ENCODE peak calls at places on chromosome 1, in eight cellular contexts. V, W, E, S, Z, L, T and M are unnamed samples.

GRCh38 chr1:62295921-62296451 is 23.2 kb downstream of the KANK4 start:
- DNase-seq in S (peak; percentile 89), V (no peak), L (no peak), E (no peak), T (no peak), W (peak; percentile 56), Z (no peak), M (no peak)

GRCh38 chr1:99670583-99670982 is 24.7 kb downstream of the PALMD start:
- DNase-seq in W (no peak), S (no peak), T (no peak), V (no peak), E (no peak), L (no peak), Z (no peak), M (no peak)

GRCh38 chr1:84077476-84078107 is 66.5 kb upstream of the PRKACB start:
- DNase-seq in L (peak; percentile 94), E (peak; percentile 87), T (peak; percentile 69), V (peak; percentile 66), Z (peak; percentile 80), S (peak; percentile 71), W (peak; percentile 68), M (peak; percentile 90)

GRCh38 chr1:241156231-241156965 is 200.6 kb downstream of the RGS7 start:
- DNase-seq in Z (no peak), T (no peak), E (no peak), L (no peak), V (no peak), W (peak; percentile 1), S (peak; percentile 29), M (no peak)

GRCh38 chr1:155121249-155121648 is 6.4 kb upstream of the EFNA1 start:
- DNase-seq in L (no peak), W (no peak), V (no peak), Z (no peak), T (no peak), E (no peak), S (no peak), M (no peak)

GRCh38 chr1:230441630-230442029 is 15.5 kb upstream of the PGBD5 start:
- DNase-seq in Z (no peak), V (no peak), W (no peak), S (no peak), L (no peak), E (no peak), T (no peak), M (no peak)

GRCh38 chr1:170494369-170494768 is 37.6 kb upstream of the GORAB start:
- DNase-seq in W (peak; percentile 14), Z (no peak), S (peak; percentile 78), L (no peak), V (no peak), T (no peak), E (no peak), M (no peak)

GRCh38 chr1:47575855-47576757 is 138.3 kb downstream of the FOXD2 start:
- DNase-seq in Z (no peak), L (no peak), V (no peak), W (peak; percentile 60), T (no peak), E (no peak), S (peak; percentile 61), M (no peak)

GRCh38 chr1:238469146-238469601 is 578.5 kb upstream of the ZP4 start:
- DNase-seq in E (no peak), T (no peak), L (no peak), W (no peak), Z (no peak), S (peak; percentile 76), V (no peak), M (no peak)

GRCh38 chr1:115507916-115508315 is 133.9 kb upstream of the VANGL1 start:
- DNase-seq in E (no peak), L (no peak), S (no peak), W (peak; percentile 62), Z (no peak), T (no peak), V (no peak), M (no peak)

GRCh38 chr1:115506523-115507255 is 135.1 kb upstream of the VANGL1 start:
- DNase-seq in T (no peak), E (no peak), S (no peak), W (no peak), Z (no peak), V (no peak), L (no peak), M (no peak)

GRCh38 chr1:115505157-115505571 is 136.6 kb upstream of the VANGL1 start:
- DNase-seq in L (no peak), Z (no peak), S (no peak), V (no peak), T (no peak), W (peak; percentile 92), E (no peak), M (no peak)

GRCh38 chr1:115501476-115501875 is 140.3 kb upstream of the VANGL1 start:
- DNase-seq in V (no peak), S (no peak), Z (no peak), W (no peak), E (no peak), L (no peak), T (no peak), M (no peak)

GRCh38 chr1:115507256-115507589 is 134.5 kb upstream of the VANGL1 start:
- DNase-seq in L (no peak), S (peak; percentile 53), Z (no peak), W (peak; percentile 68), E (no peak), T (no peak), V (no peak), M (no peak)
- TF ChIP-seq CTCF in L (no peak), S (peak; percentile 68), Z (no peak), W (peak; percentile 71), E (peak; percentile 11), T (peak; percentile 23), V (peak; percentile 59), M (peak; percentile 80)

GRCh38 chr1:151858030-151858746 is 4.7 kb upstream of the THEM5 start:
- DNase-seq in V (no peak), L (no peak), S (no peak), W (peak; percentile 27), E (no peak), Z (no peak), T (no peak), M (no peak)

GRCh38 chr1:151862604-151863003 is 9.1 kb upstream of the THEM5 start:
- DNase-seq in T (no peak), L (no peak), E (no peak), V (no peak), W (no peak), S (no peak), Z (no peak), M (no peak)

GRCh38 chr1:151858886-151859665 is 5.6 kb upstream of the THEM5 start:
- DNase-seq in W (no peak), E (no peak), S (no peak), L (no peak), V (no peak), T (no peak), Z (no peak), M (no peak)

GRCh38 chr1:151860504-151861187 is 7.1 kb upstream of the THEM5 start:
- DNase-seq in S (no peak), W (no peak), V (no peak), T (no peak), Z (no peak), L (no peak), E (no peak), M (no peak)

GRCh38 chr1:151859814-151860405 is 6.4 kb upstream of the THEM5 start:
- DNase-seq in V (no peak), W (no peak), S (no peak), T (no peak), Z (no peak), E (no peak), L (no peak), M (no peak)
- TF ChIP-seq CTCF in V (no peak), W (no peak), S (no peak), T (no peak), Z (no peak), E (no peak), L (no peak), M (no peak)

GRCh38 chr1:41151846-41152245 is 90.3 kb downstream of the SCMH1 start:
- DNase-seq in T (no peak), W (peak; percentile 24), E (no peak), V (no peak), S (no peak), Z (no peak), L (no peak), M (no peak)

GRCh38 chr1:41153750-41154274 is 88.3 kb downstream of the SCMH1 start:
- DNase-seq in T (no peak), S (no peak), E (no peak), V (no peak), W (no peak), Z (no peak), L (no peak), M (no peak)

GRCh38 chr1:41155105-41155504 is 87.0 kb downstream of the SCMH1 start:
- DNase-seq in L (no peak), V (no peak), Z (no peak), W (no peak), E (no peak), T (no peak), S (no peak), M (no peak)

GRCh38 chr1:41149570-41149969 is 92.5 kb downstream of the SCMH1 start:
- DNase-seq in L (no peak), S (no peak), T (no peak), E (no peak), W (no peak), V (no peak), Z (no peak), M (no peak)

GRCh38 chr1:41152622-41153044 is 89.5 kb downstream of the SCMH1 start:
- DNase-seq in E (no peak), L (no peak), V (no peak), Z (no peak), T (no peak), S (peak; percentile 91), W (peak; percentile 91), M (no peak)
- TF ChIP-seq CTCF in E (no peak), L (no peak), V (no peak), Z (no peak), T (no peak), S (no peak), W (no peak), M (no peak)

GRCh38 chr1:32186491-32186890 is 7.0 kb downstream of the TXLNA start:
- DNase-seq in T (no peak), L (no peak), E (no peak), V (no peak), W (no peak), Z (no peak), S (no peak), M (no peak)

GRCh38 chr1:32181563-32181962 is 2.1 kb downstream of the TXLNA start:
- DNase-seq in T (no peak), L (no peak), W (no peak), Z (no peak), V (no peak), S (no peak), E (no peak), M (no peak)

GRCh38 chr1:32186077-32186476 is 6.6 kb downstream of the TXLNA start:
- DNase-seq in E (no peak), S (no peak), W (no peak), V (no peak), Z (no peak), L (no peak), T (no peak), M (no peak)

GRCh38 chr1:32182060-32182459 is 2.6 kb downstream of the TXLNA start:
- DNase-seq in E (no peak), L (no peak), S (no peak), T (no peak), W (no peak), Z (no peak), V (no peak), M (no peak)

DNA sequence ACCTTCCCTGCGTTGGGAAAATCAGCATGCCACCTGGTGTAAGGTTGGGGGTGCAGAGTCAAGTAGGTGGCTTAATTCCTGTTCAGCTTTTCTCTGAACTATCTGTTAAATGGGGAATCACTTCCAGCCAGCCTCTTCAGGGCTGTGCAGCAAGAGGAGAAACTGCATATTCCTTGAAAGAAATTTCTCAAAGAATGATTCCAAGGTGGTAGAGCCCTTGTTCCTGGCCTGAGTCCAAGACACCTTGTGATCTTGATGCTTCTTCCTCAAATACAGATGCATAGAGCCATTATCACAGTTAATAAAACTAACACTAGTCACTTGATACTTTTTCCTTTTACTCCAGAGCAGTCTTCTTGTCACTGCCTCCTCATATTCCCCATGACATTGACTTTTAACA is 5.2 kb downstream of the TXLNA start:
- DNase-seq in S (no peak), L (no peak), T (no peak), W (no peak), E (no peak), V (no peak), Z (no peak), M (no peak)
- TF ChIP-seq CTCF in S (no peak), L (no peak), T (no peak), W (no peak), E (no peak), V (no peak), Z (no peak), M (no peak)